ENCODE peak calls at places on chromosomes 2 and 18, in four cellular contexts. S is K562; M is naive thymus-derived CD4-positive, alpha-beta T cell; K is heart left ventricle. L is an unnamed sample.

GRCh38 chr2:240972636-240973521 is 25.5 kb upstream of the SNED1 start:
- DNase-seq in S (no peak), M (no peak), K (no peak), L (no peak)

GRCh38 chr2:60819155-60819862 is 62.1 kb upstream of the REL start:
- DNase-seq in S (no peak), M (peak; percentile 95), K (no peak), L (no peak)

GRCh38 chr2:224449212-224450147 is 47.6 kb upstream of the FAM124B start:
- DNase-seq in S (no peak), M (no peak), K (no peak), L (peak; percentile 66)

GRCh38 chr2:189379731-189380261 is 61.5 kb upstream of the WDR75 start:
- DNase-seq in S (no peak), M (no peak), K (no peak), L (no peak)

GRCh38 chr18:46502444-46502843 is 154.6 kb downstream of the LOXHD1 start:
- DNase-seq in S (peak; percentile 26), M (no peak), K (no peak), L (peak; percentile 55)

GRCh38 chr2:199382091-199382490 is 75.6 kb downstream of the SATB2 start:
- DNase-seq in S (no peak), M (no peak), K (no peak), L (no peak)

GRCh38 chr18:41975287-41975683 is 20.3 kb downstream of the PIK3C3 start:
- DNase-seq in S (no peak), M (no peak), K (no peak), L (no peak)

GRCh38 chr2:176164803-176165597 is 7.9 kb downstream of the HOXD3 start:
- DNase-seq in S (no peak), M (no peak), K (no peak), L (no peak)

GRCh38 chr2:223674998-223675609 is 72.9 kb upstream of the SCG2 start:
- DNase-seq in S (peak; percentile 19), M (no peak), K (no peak), L (peak; percentile 47)

GRCh38 chr18:74654637-74655036 is 57.0 kb downstream of the ZNF407 start:
- DNase-seq in S (no peak), M (no peak), K (no peak), L (peak; percentile 77)

GRCh38 chr2:136247204-136247990 is 129.4 kb upstream of the CXCR4 start:
- DNase-seq in S (no peak), M (no peak), K (peak; percentile 20), L (no peak)

GRCh38 chr2:239607795-239608171 is 207.0 kb upstream of the HDAC4 start:
- DNase-seq in S (no peak), M (no peak), K (no peak), L (no peak)

GRCh38 chr18:23259701-23260661 is 124.7 kb downstream of the CABLES1 start:
- DNase-seq in S (peak; percentile 74), M (peak; percentile 19), K (peak; percentile 80), L (no peak)

GRCh38 chr2:19804861-19805260 is 96.9 kb downstream of the TTC32 start:
- DNase-seq in S (no peak), M (no peak), K (no peak), L (no peak)

GRCh38 chr18:54822872-54823845 is 5.1 kb upstream of the RAB27B start:
- DNase-seq in S (no peak), M (no peak), K (no peak), L (no peak)

GRCh38 chr2:239946570-239947311 is 78.4 kb downstream of the NDUFA10 start:
- DNase-seq in S (no peak), M (no peak), K (no peak), L (no peak)

GRCh38 chr2:235080108-235080507 is 128.3 kb downstream of the SH3BP4 start:
- DNase-seq in S (no peak), M (no peak), K (no peak), L (no peak)

GRCh38 chr18:1177232-1177631 is 272.6 kb downstream of the ADCYAP1 start:
- DNase-seq in S (no peak), M (no peak), K (no peak), L (no peak)

GRCh38 chr2:75559633-75560021 is 1.1 kb downstream of the EVA1A start:
- DNase-seq in S (no peak), M (no peak), K (no peak), L (no peak)
- H3K4me1 ChIP-seq in S (no peaks in the 10 kb centered on the region), M (no peaks in the 10 kb centered on the region), K (peaks cover 12% of the 10 kb centered on the region), L (no peaks in the 10 kb centered on the region)

DNA sequence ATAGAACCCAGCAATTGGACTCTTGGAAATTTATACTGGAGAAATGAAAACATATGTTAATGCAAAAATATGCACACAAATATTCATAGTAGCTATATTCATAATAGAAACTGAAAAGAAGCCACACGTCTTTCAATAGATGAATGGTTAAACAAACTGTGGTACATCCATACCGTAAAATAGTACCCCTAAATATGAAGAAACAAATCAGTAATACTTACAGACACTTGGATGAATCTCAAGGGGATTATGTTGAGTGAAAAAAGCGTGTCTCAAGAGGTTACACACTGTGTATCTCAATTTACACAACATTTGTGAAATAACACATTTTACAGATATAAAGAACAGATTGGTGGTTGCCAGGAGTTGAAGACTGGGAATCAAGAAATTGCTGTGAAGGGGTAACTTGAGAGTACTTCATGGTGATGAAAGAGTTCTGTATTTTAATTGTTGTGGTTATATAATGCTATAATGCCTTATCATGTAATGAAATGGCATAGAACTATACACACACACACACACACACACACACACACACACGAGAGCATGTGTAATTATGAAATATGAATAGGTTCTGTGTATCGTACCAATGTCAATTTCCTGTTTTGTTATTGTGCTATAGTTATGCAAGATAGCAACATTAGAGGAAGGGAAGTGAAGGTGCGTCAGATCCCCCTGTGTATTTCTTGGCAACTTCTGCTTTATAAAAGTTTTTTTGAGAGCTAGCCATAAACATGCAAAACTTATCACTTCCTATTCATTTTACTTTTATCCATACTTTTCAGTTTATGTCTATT is 60.9 kb upstream of the ARHGAP15 start:
- DNase-seq in S (no peak), M (no peak), K (no peak), L (no peak)
- H3K4me1 ChIP-seq in S (no peaks in the 10 kb centered on the region), M (no peaks in the 10 kb centered on the region), K (no peaks in the 10 kb centered on the region), L (peaks cover 9% of the 10 kb centered on the region)

DNA sequence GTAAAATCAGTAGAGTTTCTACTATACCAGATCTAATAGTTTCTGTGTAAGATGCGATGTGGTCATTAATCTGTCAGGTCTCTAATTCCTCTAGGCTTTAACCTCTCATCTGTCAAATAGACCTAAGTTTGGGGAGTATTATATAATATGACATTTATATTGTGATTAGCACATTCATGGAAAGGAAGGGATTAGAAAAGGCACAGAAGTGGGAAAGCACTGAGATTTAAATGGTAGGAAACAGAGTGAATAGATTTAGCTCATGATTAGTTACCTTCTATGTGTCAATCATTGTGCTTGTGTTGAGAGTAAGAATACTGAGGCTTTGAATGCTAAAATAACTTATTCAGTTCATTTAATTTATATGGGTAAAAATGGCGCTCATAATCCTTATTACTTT is 118.0 kb downstream of the LRP1B start:
- DNase-seq in S (no peak), M (no peak), K (no peak), L (no peak)
- H3K4me1 ChIP-seq in S (no peaks in the 10 kb centered on the region), M (no peaks in the 10 kb centered on the region), K (no peaks in the 10 kb centered on the region), L (no peaks in the 10 kb centered on the region)

DNA sequence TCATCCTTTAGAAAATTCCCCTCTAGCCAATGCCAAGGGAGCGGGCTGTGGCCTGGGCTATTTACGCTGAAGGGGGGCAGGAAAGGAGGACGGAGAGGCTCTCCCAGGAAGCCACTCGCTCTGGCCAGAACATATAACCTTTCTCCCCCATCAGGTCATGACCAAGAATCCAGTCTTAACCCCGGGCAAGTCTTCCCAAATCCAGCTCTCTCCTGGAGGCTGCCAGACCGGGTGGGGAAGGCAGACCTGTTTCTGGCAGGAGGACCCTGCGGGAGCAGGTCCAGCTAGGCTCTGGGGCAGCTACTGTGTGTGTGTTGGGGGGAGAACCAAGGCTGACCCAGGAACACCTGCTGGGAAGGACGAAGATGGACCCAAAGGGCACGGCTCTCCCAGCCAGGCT is 13.4 kb upstream of the SEMA4C start:
- DNase-seq in S (no peak), M (no peak), K (no peak), L (no peak)
- H3K4me1 ChIP-seq in S (peaks cover 90% of the 10 kb centered on the region), M (no peaks in the 10 kb centered on the region), K (peaks cover 44% of the 10 kb centered on the region), L (no peaks in the 10 kb centered on the region)

DNA sequence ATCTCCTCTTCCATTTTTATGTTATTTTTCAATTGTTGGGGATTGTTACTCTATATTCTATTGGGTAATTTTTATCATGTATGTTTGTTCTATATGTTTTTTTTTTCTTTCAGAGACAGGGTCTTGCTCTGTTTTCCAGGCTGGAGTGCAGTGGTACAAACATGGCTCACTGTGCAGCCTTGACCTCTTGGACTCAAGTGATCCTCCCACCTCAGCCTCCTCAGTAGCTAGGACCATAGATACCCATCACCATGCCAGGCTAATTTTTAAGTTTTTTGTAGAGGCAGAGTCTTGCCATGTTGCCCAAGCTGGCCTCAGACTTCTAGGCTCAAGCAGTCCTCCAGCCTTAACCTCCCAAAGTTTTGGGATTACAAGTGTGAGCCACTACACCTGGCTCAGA is 88.7 kb downstream of the TTC27 start:
- DNase-seq in S (no peak), M (no peak), K (no peak), L (no peak)
- H3K4me1 ChIP-seq in S (peaks cover 4% of the 10 kb centered on the region), M (no peaks in the 10 kb centered on the region), K (peaks cover 41% of the 10 kb centered on the region), L (peaks cover 63% of the 10 kb centered on the region)

GRCh38 chr2:197888322-197888721 is 83.9 kb downstream of the PLCL1 start:
- DNase-seq in S (no peak), M (no peak), K (no peak), L (no peak)

GRCh38 chr2:197891897-197892442 is 87.6 kb downstream of the PLCL1 start:
- DNase-seq in S (no peak), M (peak; percentile 40), K (no peak), L (no peak)

GRCh38 chr2:197885587-197885986 is 81.2 kb downstream of the PLCL1 start:
- DNase-seq in S (no peak), M (no peak), K (no peak), L (no peak)

GRCh38 chr2:197890160-197890559 is 85.8 kb downstream of the PLCL1 start:
- DNase-seq in S (no peak), M (no peak), K (no peak), L (no peak)

DNA sequence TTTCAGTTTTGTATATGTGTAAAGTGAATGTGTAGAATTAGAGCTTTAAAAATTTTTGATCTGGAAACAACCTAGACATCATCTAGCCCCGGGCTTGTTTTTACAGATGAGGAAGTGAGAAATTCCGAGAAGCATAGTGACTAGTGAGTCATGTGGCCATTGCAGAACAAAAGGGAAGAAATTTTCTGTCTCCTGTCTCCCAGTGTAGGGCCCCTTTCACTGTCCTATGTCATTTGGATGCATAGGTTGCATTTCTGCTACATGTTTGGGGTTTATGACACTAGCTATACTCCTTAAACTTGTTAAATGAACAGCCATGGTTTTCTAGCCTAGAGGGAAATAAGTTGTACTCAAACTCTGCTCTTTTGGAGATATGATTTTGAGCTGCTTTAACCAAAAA is 84.6 kb downstream of the PLCL1 start:
- DNase-seq in S (peak; percentile 21), M (peak; percentile 63), K (no peak), L (peak; percentile 56)
- H3K4me1 ChIP-seq in S (peaks cover 4% of the 10 kb centered on the region), M (no peaks in the 10 kb centered on the region), K (peaks cover 33% of the 10 kb centered on the region), L (no peaks in the 10 kb centered on the region)